ENCODE peak calls at places on chromosomes 6 and 20, in four cellular contexts. One of them, this sample, is unnamed.

GRCh38 chr6:35359744-35360348 is 17.5 kb downstream of the PPARD start:
- DNase-seq in cardiac muscle cell: peak
- DNase-seq in CD8-positive, alpha-beta memory T cell: no peak
- DNase-seq in foreskin fibroblast: peak
- DNase-seq in this sample: no peak

GRCh38 chr6:56156643-56157042 is 90.7 kb downstream of the COL21A1 start:
- DNase-seq in cardiac muscle cell: no peak
- DNase-seq in foreskin fibroblast: peak
- DNase-seq in CD8-positive, alpha-beta memory T cell: no peak
- DNase-seq in this sample: no peak

GRCh38 chr20:38304845-38305447 is 990 bp downstream of the BPI start:
- DNase-seq in CD8-positive, alpha-beta memory T cell: no peak
- DNase-seq in cardiac muscle cell: peak
- DNase-seq in foreskin fibroblast: peak
- DNase-seq in this sample: no peak

GRCh38 chr6:137389150-137389664 is 105.0 kb downstream of the OLIG3 start:
- DNase-seq in CD8-positive, alpha-beta memory T cell: peak
- DNase-seq in cardiac muscle cell: peak
- DNase-seq in foreskin fibroblast: no peak
- DNase-seq in this sample: peak

GRCh38 chr6:163311830-163312229 is 102.7 kb upstream of the QKI start:
- DNase-seq in foreskin fibroblast: no peak
- DNase-seq in CD8-positive, alpha-beta memory T cell: no peak
- DNase-seq in cardiac muscle cell: no peak
- DNase-seq in this sample: no peak

GRCh38 chr6:148713896-148714295 is 32.9 kb upstream of the UST start:
- DNase-seq in cardiac muscle cell: no peak
- DNase-seq in CD8-positive, alpha-beta memory T cell: no peak
- DNase-seq in foreskin fibroblast: no peak
- DNase-seq in this sample: no peak

GRCh38 chr6:42279144-42279781 is 61.6 kb upstream of the MRPS10 start:
- DNase-seq in cardiac muscle cell: peak
- DNase-seq in CD8-positive, alpha-beta memory T cell: no peak
- DNase-seq in foreskin fibroblast: peak
- DNase-seq in this sample: peak

GRCh38 chr6:12291785-12292604 is 1.8 kb downstream of the EDN1 start:
- DNase-seq in CD8-positive, alpha-beta memory T cell: no peak
- DNase-seq in cardiac muscle cell: peak
- DNase-seq in foreskin fibroblast: no peak
- DNase-seq in this sample: no peak

GRCh38 chr6:77463881-77464867 is 883 bp upstream of the HTR1B start:
- DNase-seq in foreskin fibroblast: peak
- DNase-seq in cardiac muscle cell: no peak
- DNase-seq in CD8-positive, alpha-beta memory T cell: no peak
- DNase-seq in this sample: no peak

GRCh38 chr6:169801396-169802160 is 50.2 kb downstream of the ERMARD start:
- DNase-seq in foreskin fibroblast: no peak
- DNase-seq in CD8-positive, alpha-beta memory T cell: no peak
- DNase-seq in cardiac muscle cell: no peak
- DNase-seq in this sample: no peak

GRCh38 chr20:54107181-54107580 is 36.8 kb upstream of the BCAS1 start:
- DNase-seq in CD8-positive, alpha-beta memory T cell: no peak
- DNase-seq in cardiac muscle cell: no peak
- DNase-seq in foreskin fibroblast: no peak
- DNase-seq in this sample: no peak

DNA sequence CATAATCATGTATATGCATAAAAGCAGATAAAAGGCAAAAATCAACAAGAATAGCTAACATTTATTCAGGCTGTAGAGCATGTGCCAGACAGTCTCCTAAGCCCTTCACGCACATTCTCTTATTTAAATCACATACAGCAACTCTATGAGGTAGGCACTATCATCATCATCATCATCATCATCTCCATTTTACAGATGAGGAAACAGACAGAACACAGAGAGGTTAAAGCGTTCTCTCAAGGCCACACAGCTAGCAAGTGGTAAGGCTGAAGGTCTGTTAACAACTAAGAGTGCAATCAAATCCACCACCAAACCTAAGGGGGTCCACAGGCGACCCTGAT is 857 bp upstream of the PLEKHG1 start:
- DNase-seq in foreskin fibroblast: no peak
- DNase-seq in CD8-positive, alpha-beta memory T cell: no peak
- DNase-seq in cardiac muscle cell: no peak
- DNase-seq in this sample: no peak
- H3K4me3 ChIP-seq in foreskin fibroblast: no peak
- H3K4me3 ChIP-seq in CD8-positive, alpha-beta memory T cell: peak
- H3K4me3 ChIP-seq in cardiac muscle cell: no peak
- H3K4me3 ChIP-seq in this sample: no peak

GRCh38 chr6:26536571-26537159 is 1.5 kb upstream of the HMGN4 start:
- DNase-seq in foreskin fibroblast: peak
- DNase-seq in CD8-positive, alpha-beta memory T cell: no peak
- DNase-seq in cardiac muscle cell: peak
- DNase-seq in this sample: peak

GRCh38 chr6:26534681-26535465 is 3.3 kb upstream of the HMGN4 start:
- DNase-seq in CD8-positive, alpha-beta memory T cell: no peak
- DNase-seq in foreskin fibroblast: no peak
- DNase-seq in cardiac muscle cell: no peak
- DNase-seq in this sample: peak

GRCh38 chr6:26531897-26532296 is 6.3 kb upstream of the HMGN4 start:
- DNase-seq in CD8-positive, alpha-beta memory T cell: no peak
- DNase-seq in foreskin fibroblast: no peak
- DNase-seq in cardiac muscle cell: no peak
- DNase-seq in this sample: no peak

GRCh38 chr6:26532699-26533523 is 5.3 kb upstream of the HMGN4 start:
- DNase-seq in CD8-positive, alpha-beta memory T cell: peak
- DNase-seq in cardiac muscle cell: peak
- DNase-seq in foreskin fibroblast: peak
- DNase-seq in this sample: peak

GRCh38 chr6:26533532-26533931 is 4.6 kb upstream of the HMGN4 start:
- DNase-seq in CD8-positive, alpha-beta memory T cell: no peak
- DNase-seq in cardiac muscle cell: no peak
- DNase-seq in foreskin fibroblast: no peak
- DNase-seq in this sample: no peak
- H3K4me3 ChIP-seq in CD8-positive, alpha-beta memory T cell: peak
- H3K4me3 ChIP-seq in cardiac muscle cell: peak
- H3K4me3 ChIP-seq in foreskin fibroblast: peak
- H3K4me3 ChIP-seq in this sample: peak

GRCh38 chr20:8362457-8362856 is 230.4 kb downstream of the PLCB1 start:
- DNase-seq in cardiac muscle cell: no peak
- DNase-seq in foreskin fibroblast: no peak
- DNase-seq in CD8-positive, alpha-beta memory T cell: no peak
- DNase-seq in this sample: no peak

GRCh38 chr20:8361008-8361652 is 229.1 kb downstream of the PLCB1 start:
- DNase-seq in foreskin fibroblast: peak
- DNase-seq in cardiac muscle cell: peak
- DNase-seq in CD8-positive, alpha-beta memory T cell: no peak
- DNase-seq in this sample: no peak

GRCh38 chr20:8361779-8362178 is 229.7 kb downstream of the PLCB1 start:
- DNase-seq in foreskin fibroblast: no peak
- DNase-seq in CD8-positive, alpha-beta memory T cell: no peak
- DNase-seq in cardiac muscle cell: no peak
- DNase-seq in this sample: no peak

GRCh38 chr20:8357703-8358102 is 225.6 kb downstream of the PLCB1 start:
- DNase-seq in CD8-positive, alpha-beta memory T cell: no peak
- DNase-seq in foreskin fibroblast: no peak
- DNase-seq in cardiac muscle cell: no peak
- DNase-seq in this sample: no peak

DNA sequence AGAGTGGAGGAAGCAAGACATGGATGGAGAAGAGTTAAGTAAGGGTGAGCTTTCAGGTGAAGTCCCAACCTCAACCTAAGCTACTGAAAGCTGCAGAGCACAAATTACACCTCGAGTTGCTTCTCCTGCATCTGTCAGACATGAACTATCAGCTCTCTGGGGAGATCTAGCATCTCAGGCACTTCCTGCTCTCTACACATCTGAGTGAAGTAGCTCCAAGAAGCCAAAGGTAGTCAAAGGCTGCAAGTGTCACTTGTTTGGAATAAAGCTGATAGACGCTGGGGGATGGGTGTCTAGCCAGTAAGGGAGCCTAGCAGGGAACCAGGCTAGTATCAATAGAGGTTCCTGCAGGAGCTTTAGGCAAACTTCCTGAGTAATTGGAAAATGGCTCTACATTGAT is 228.0 kb downstream of the PLCB1 start:
- DNase-seq in foreskin fibroblast: no peak
- DNase-seq in cardiac muscle cell: no peak
- DNase-seq in CD8-positive, alpha-beta memory T cell: no peak
- DNase-seq in this sample: no peak
- H3K4me3 ChIP-seq in foreskin fibroblast: no peak
- H3K4me3 ChIP-seq in cardiac muscle cell: no peak
- H3K4me3 ChIP-seq in CD8-positive, alpha-beta memory T cell: no peak
- H3K4me3 ChIP-seq in this sample: no peak

GRCh38 chr6:23927935-23928334 is 198.1 kb upstream of the NRSN1 start:
- DNase-seq in CD8-positive, alpha-beta memory T cell: no peak
- DNase-seq in cardiac muscle cell: no peak
- DNase-seq in foreskin fibroblast: no peak
- DNase-seq in this sample: no peak
- H3K4me3 ChIP-seq in CD8-positive, alpha-beta memory T cell: no peak
- H3K4me3 ChIP-seq in cardiac muscle cell: no peak
- H3K4me3 ChIP-seq in foreskin fibroblast: no peak
- H3K4me3 ChIP-seq in this sample: no peak

GRCh38 chr6:2505624-2506023 is 245.1 kb downstream of the MYLK4 start:
- DNase-seq in CD8-positive, alpha-beta memory T cell: no peak
- DNase-seq in foreskin fibroblast: no peak
- DNase-seq in cardiac muscle cell: peak
- DNase-seq in this sample: no peak

GRCh38 chr6:2502096-2502997 is 248.4 kb downstream of the MYLK4 start:
- DNase-seq in cardiac muscle cell: peak
- DNase-seq in foreskin fibroblast: no peak
- DNase-seq in CD8-positive, alpha-beta memory T cell: no peak
- DNase-seq in this sample: no peak

GRCh38 chr6:2504495-2505064 is 246.1 kb downstream of the MYLK4 start:
- DNase-seq in CD8-positive, alpha-beta memory T cell: no peak
- DNase-seq in cardiac muscle cell: no peak
- DNase-seq in foreskin fibroblast: no peak
- DNase-seq in this sample: no peak

GRCh38 chr6:2503816-2504494 is 246.8 kb downstream of the MYLK4 start:
- DNase-seq in CD8-positive, alpha-beta memory T cell: no peak
- DNase-seq in foreskin fibroblast: no peak
- DNase-seq in cardiac muscle cell: peak
- DNase-seq in this sample: no peak

GRCh38 chr6:2502998-2503674 is 247.6 kb downstream of the MYLK4 start:
- DNase-seq in cardiac muscle cell: no peak
- DNase-seq in CD8-positive, alpha-beta memory T cell: no peak
- DNase-seq in foreskin fibroblast: no peak
- DNase-seq in this sample: no peak
- H3K4me3 ChIP-seq in cardiac muscle cell: no peak
- H3K4me3 ChIP-seq in CD8-positive, alpha-beta memory T cell: no peak
- H3K4me3 ChIP-seq in foreskin fibroblast: no peak
- H3K4me3 ChIP-seq in this sample: no peak

This sample was measured in Jurkat, Clone E6-1.